ENCODE peak calls at places on chromosomes 3 and 15, in five cellular contexts. One of them, this sample, is unnamed.
A peak's percentile ranks its signal among the peaks of the same experiment; 100 is the strongest.

GRCh38 chr15:31461375-31461774 is 134.7 kb downstream of the KLF13 start:
- DNase-seq in testis: peak; percentile 9
- DNase-seq in heart right ventricle: no peak
- DNase-seq in upper lobe of right lung: peak; percentile 17
- DNase-seq in effector memory CD4-positive, alpha-beta T cell: no peak
- DNase-seq in this sample: no peak

GRCh38 chr3:196284396-196284795 is 3.1 kb downstream of the PCYT1A start:
- DNase-seq in testis: no peak
- DNase-seq in heart right ventricle: no peak
- DNase-seq in upper lobe of right lung: no peak
- DNase-seq in effector memory CD4-positive, alpha-beta T cell: no peak
- DNase-seq in this sample: no peak

GRCh38 chr3:47007001-47007400 is 27.5 kb downstream of the NBEAL2 start:
- DNase-seq in testis: no peak
- DNase-seq in heart right ventricle: no peak
- DNase-seq in upper lobe of right lung: peak; percentile 53
- DNase-seq in effector memory CD4-positive, alpha-beta T cell: no peak
- DNase-seq in this sample: no peak

GRCh38 chr3:159825216-159825854 is 163.3 kb upstream of the IL12A start:
- DNase-seq in testis: no peak
- DNase-seq in heart right ventricle: no peak
- DNase-seq in upper lobe of right lung: no peak
- DNase-seq in effector memory CD4-positive, alpha-beta T cell: no peak
- DNase-seq in this sample: peak; percentile 27

GRCh38 chr15:88469321-88469720 is 1.8 kb downstream of the MRPS11 start:
- DNase-seq in testis: no peak
- DNase-seq in heart right ventricle: no peak
- DNase-seq in upper lobe of right lung: no peak
- DNase-seq in effector memory CD4-positive, alpha-beta T cell: no peak
- DNase-seq in this sample: no peak

GRCh38 chr3:77799280-77799679 is 759.4 kb downstream of the ROBO2 start:
- DNase-seq in testis: no peak
- DNase-seq in heart right ventricle: no peak
- DNase-seq in upper lobe of right lung: no peak
- DNase-seq in effector memory CD4-positive, alpha-beta T cell: no peak
- DNase-seq in this sample: no peak

GRCh38 chr3:138263104-138263503 is 66.5 kb downstream of the NME9 start:
- DNase-seq in testis: no peak
- DNase-seq in heart right ventricle: no peak
- DNase-seq in upper lobe of right lung: no peak
- DNase-seq in effector memory CD4-positive, alpha-beta T cell: no peak
- DNase-seq in this sample: no peak

GRCh38 chr3:81173514-81173913 is 587.9 kb downstream of the GBE1 start:
- DNase-seq in testis: no peak
- DNase-seq in heart right ventricle: no peak
- DNase-seq in upper lobe of right lung: no peak
- DNase-seq in effector memory CD4-positive, alpha-beta T cell: no peak
- DNase-seq in this sample: no peak

GRCh38 chr15:58877999-58878825 is 55.3 kb downstream of the SLTM start:
- DNase-seq in testis: no peak
- DNase-seq in heart right ventricle: no peak
- DNase-seq in upper lobe of right lung: no peak
- DNase-seq in effector memory CD4-positive, alpha-beta T cell: no peak
- DNase-seq in this sample: no peak

GRCh38 chr3:122081543-122081942 is 26.4 kb downstream of the CD86 start:
- DNase-seq in testis: no peak
- DNase-seq in heart right ventricle: no peak
- DNase-seq in upper lobe of right lung: no peak
- DNase-seq in effector memory CD4-positive, alpha-beta T cell: no peak
- DNase-seq in this sample: no peak

GRCh38 chr15:41276821-41277220 is 45.8 kb downstream of the CHP1 start:
- DNase-seq in testis: no peak
- DNase-seq in heart right ventricle: no peak
- DNase-seq in upper lobe of right lung: no peak
- DNase-seq in effector memory CD4-positive, alpha-beta T cell: no peak
- DNase-seq in this sample: no peak

GRCh38 chr3:12252859-12253258 is 36.0 kb upstream of the PPARG start:
- DNase-seq in testis: no peak
- DNase-seq in heart right ventricle: no peak
- DNase-seq in upper lobe of right lung: no peak
- DNase-seq in effector memory CD4-positive, alpha-beta T cell: no peak
- DNase-seq in this sample: no peak

GRCh38 chr3:52895416-52895815 is 1.9 kb downstream of the STIMATE start:
- DNase-seq in testis: no peak
- DNase-seq in heart right ventricle: no peak
- DNase-seq in upper lobe of right lung: no peak
- DNase-seq in effector memory CD4-positive, alpha-beta T cell: no peak
- DNase-seq in this sample: no peak
- H3K27ac ChIP-seq in testis: no peak overlapping the region
- H3K27ac ChIP-seq in heart right ventricle: no peak overlapping the region
- H3K27ac ChIP-seq in upper lobe of right lung: no peak overlapping the region
- H3K27ac ChIP-seq in effector memory CD4-positive, alpha-beta T cell: peak overlapping the region; percentile 71
- H3K27ac ChIP-seq in this sample: no peak overlapping the region

GRCh38 chr3:99625643-99626414 is 12.6 kb upstream of the COL8A1 start:
- DNase-seq in testis: no peak
- DNase-seq in heart right ventricle: no peak
- DNase-seq in upper lobe of right lung: no peak
- DNase-seq in effector memory CD4-positive, alpha-beta T cell: no peak
- DNase-seq in this sample: no peak

GRCh38 chr3:99627062-99627826 is 11.2 kb upstream of the COL8A1 start:
- DNase-seq in testis: no peak
- DNase-seq in heart right ventricle: no peak
- DNase-seq in upper lobe of right lung: no peak
- DNase-seq in effector memory CD4-positive, alpha-beta T cell: no peak
- DNase-seq in this sample: no peak

GRCh38 chr3:99624536-99625236 is 13.7 kb upstream of the COL8A1 start:
- DNase-seq in testis: no peak
- DNase-seq in heart right ventricle: no peak
- DNase-seq in upper lobe of right lung: no peak
- DNase-seq in effector memory CD4-positive, alpha-beta T cell: no peak
- DNase-seq in this sample: no peak

GRCh38 chr3:99625237-99625622 is 13.2 kb upstream of the COL8A1 start:
- DNase-seq in testis: no peak
- DNase-seq in heart right ventricle: no peak
- DNase-seq in upper lobe of right lung: no peak
- DNase-seq in effector memory CD4-positive, alpha-beta T cell: no peak
- DNase-seq in this sample: no peak

GRCh38 chr3:99626415-99626788 is 12.0 kb upstream of the COL8A1 start:
- DNase-seq in testis: no peak
- DNase-seq in heart right ventricle: no peak
- DNase-seq in upper lobe of right lung: no peak
- DNase-seq in effector memory CD4-positive, alpha-beta T cell: no peak
- DNase-seq in this sample: no peak
- H3K27ac ChIP-seq in testis: no peak overlapping the region
- H3K27ac ChIP-seq in heart right ventricle: no peak overlapping the region
- H3K27ac ChIP-seq in upper lobe of right lung: no peak overlapping the region
- H3K27ac ChIP-seq in effector memory CD4-positive, alpha-beta T cell: no peak overlapping the region
- H3K27ac ChIP-seq in this sample: no peak overlapping the region

GRCh38 chr15:66900586-66901310 is 164.7 kb upstream of the SMAD3 start:
- DNase-seq in testis: no peak
- DNase-seq in heart right ventricle: no peak
- DNase-seq in upper lobe of right lung: no peak
- DNase-seq in effector memory CD4-positive, alpha-beta T cell: no peak
- DNase-seq in this sample: no peak
- H3K27ac ChIP-seq in testis: no peak overlapping the region
- H3K27ac ChIP-seq in heart right ventricle: peak overlapping the region; percentile 79
- H3K27ac ChIP-seq in upper lobe of right lung: no peak overlapping the region
- H3K27ac ChIP-seq in effector memory CD4-positive, alpha-beta T cell: no peak overlapping the region
- H3K27ac ChIP-seq in this sample: no peak overlapping the region

DNA sequence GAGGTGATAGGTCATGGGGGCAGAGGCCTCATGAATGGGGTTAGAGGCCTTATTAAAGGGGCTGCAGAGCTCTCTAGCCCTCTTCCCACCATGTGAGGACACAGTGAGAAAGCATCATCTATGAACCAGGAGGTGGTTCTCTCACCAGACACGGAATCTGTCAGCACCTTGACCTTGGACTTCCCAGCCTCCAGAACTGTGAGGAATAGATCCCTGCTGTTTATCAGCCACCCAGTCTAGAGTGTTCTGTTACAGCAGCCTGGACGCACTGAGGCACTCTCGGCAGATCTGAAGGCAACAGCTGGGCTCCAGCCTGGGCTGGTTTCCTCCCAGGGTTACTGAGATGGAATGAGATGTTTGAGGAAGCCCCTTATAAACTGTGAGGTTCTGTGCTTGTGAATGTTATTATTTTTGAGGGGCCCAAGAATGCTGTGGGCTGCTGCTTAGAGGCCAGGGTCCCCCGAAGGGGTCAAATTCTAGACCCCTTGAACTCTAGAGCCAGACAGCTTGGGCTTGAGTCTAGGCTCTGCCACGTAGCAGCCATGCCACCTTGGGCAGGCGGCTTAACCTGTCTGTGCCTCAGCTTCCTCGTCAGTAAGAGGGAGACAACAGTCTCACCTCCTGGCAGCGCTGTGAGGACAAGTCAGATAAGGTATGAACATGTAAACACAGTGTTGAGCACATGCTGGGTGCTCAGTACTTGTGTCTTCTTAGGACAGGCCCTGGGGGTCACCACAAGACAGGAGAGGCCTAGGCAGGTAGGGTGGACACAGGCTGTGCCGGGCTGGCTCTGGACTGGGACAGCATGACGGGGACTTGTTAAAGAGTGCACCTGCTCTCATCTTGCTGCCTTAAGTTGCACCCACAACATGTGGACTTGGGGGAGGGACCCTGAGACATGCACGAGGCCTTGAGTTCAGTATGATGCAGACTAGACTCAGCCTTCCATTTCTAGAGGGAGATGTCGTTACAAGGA is 49.3 kb downstream of the MGLL start:
- DNase-seq in testis: no peak
- DNase-seq in heart right ventricle: no peak
- DNase-seq in upper lobe of right lung: no peak
- DNase-seq in effector memory CD4-positive, alpha-beta T cell: no peak
- DNase-seq in this sample: no peak
- H3K27ac ChIP-seq in testis: no peak overlapping the region
- H3K27ac ChIP-seq in heart right ventricle: peak overlapping the region; percentile 1
- H3K27ac ChIP-seq in upper lobe of right lung: peak overlapping the region; percentile 51
- H3K27ac ChIP-seq in effector memory CD4-positive, alpha-beta T cell: no peak overlapping the region
- H3K27ac ChIP-seq in this sample: no peak overlapping the region

GRCh38 chr3:185734725-185735096 is 90.1 kb downstream of the IGF2BP2 start:
- DNase-seq in testis: no peak
- DNase-seq in heart right ventricle: no peak
- DNase-seq in upper lobe of right lung: no peak
- DNase-seq in effector memory CD4-positive, alpha-beta T cell: no peak
- DNase-seq in this sample: no peak
- H3K27ac ChIP-seq in testis: no peak overlapping the region
- H3K27ac ChIP-seq in heart right ventricle: no peak overlapping the region
- H3K27ac ChIP-seq in upper lobe of right lung: no peak overlapping the region
- H3K27ac ChIP-seq in effector memory CD4-positive, alpha-beta T cell: no peak overlapping the region
- H3K27ac ChIP-seq in this sample: peak overlapping the region; percentile 55